ENCODE peak calls at places on chromosomes 13 and 19, in six cellular contexts. Q, B, M, W, D and Z are unnamed samples.
A peak's percentile ranks its signal among the peaks of the same experiment; 100 is the strongest.

GRCh38 chr19:42129399-42130253 is 2.6 kb downstream of the POU2F2 start:
- DNase-seq in B (no peak), W (no peak), D (peak; percentile 81), M (no peak), Q (no peak), Z (peak; percentile 99)

GRCh38 chr13:101465877-101466276 is 13.4 kb downstream of the ITGBL1 start:
- DNase-seq in Q (no peak), B (no peak), W (no peak), M (no peak), D (peak; percentile 77), Z (no peak)

GRCh38 chr19:36963262-36963661 is 47.1 kb downstream of the ZNF568 start:
- DNase-seq in Q (no peak), W (no peak), M (no peak), B (no peak), D (no peak), Z (no peak)

GRCh38 chr13:21675095-21676007 is 4.5 kb downstream of the FGF9 start:
- DNase-seq in B (no peak), M (no peak), D (peak; percentile 25), Q (peak; percentile 23), W (peak; percentile 56), Z (peak; percentile 53)

GRCh38 chr19:38425810-38426466 is at the start of gene RASGRP4:
- DNase-seq in M (peak; percentile 81), Q (no peak), W (no peak), B (no peak), D (no peak), Z (no peak)

GRCh38 chr13:44918323-44919102 is 70.8 kb downstream of the NUFIP1 start:
- DNase-seq in D (peak; percentile 98), B (peak; percentile 86), Q (no peak), W (peak; percentile 94), M (peak; percentile 87), Z (peak; percentile 92)

GRCh38 chr13:110015253-110015652 is 228.9 kb upstream of the IRS2 start:
- DNase-seq in M (no peak), W (no peak), B (no peak), Q (no peak), D (peak; percentile 17), Z (no peak)

GRCh38 chr13:35693142-35693784 is 216.8 kb upstream of the MAB21L1 start:
- DNase-seq in Q (no peak), M (no peak), W (no peak), D (no peak), B (no peak), Z (no peak)

GRCh38 chr13:110652755-110653154 is 37.4 kb downstream of the NAXD start:
- DNase-seq in B (no peak), Q (no peak), D (no peak), M (no peak), W (no peak), Z (no peak)

GRCh38 chr13:58949646-58950045 is 1214.1 kb downstream of the DIAPH3 start:
- DNase-seq in W (peak; percentile 3), Q (no peak), M (peak; percentile 1), D (no peak), B (no peak), Z (no peak)

GRCh38 chr19:2478756-2479555 is 3.0 kb downstream of the GADD45B start:
- DNase-seq in W (peak; percentile 47), M (no peak), D (peak; percentile 94), B (no peak), Q (no peak), Z (peak; percentile 62)

GRCh38 chr19:4277051-4277700 is 1.9 kb upstream of the SHD start:
- DNase-seq in Q (no peak), B (no peak), W (no peak), M (no peak), D (no peak), Z (peak; percentile 36)

GRCh38 chr19:41997851-41998229 is 3.8 kb upstream of the ATP1A3 start:
- DNase-seq in B (no peak), W (no peak), D (no peak), Q (no peak), M (no peak), Z (no peak)

GRCh38 chr19:58022283-58022660 is 11.6 kb upstream of the ZSCAN1 start:
- DNase-seq in W (no peak), M (no peak), D (no peak), Q (no peak), B (no peak), Z (no peak)

GRCh38 chr19:58024661-58025060 is 9.2 kb upstream of the ZSCAN1 start:
- DNase-seq in W (no peak), M (no peak), B (no peak), Q (no peak), D (no peak), Z (no peak)

GRCh38 chr19:58021541-58022282 is 12.1 kb upstream of the ZSCAN1 start:
- DNase-seq in W (peak; percentile 69), D (peak; percentile 73), Q (peak; percentile 33), B (no peak), M (peak; percentile 37), Z (peak; percentile 48)

GRCh38 chr19:58020129-58020528 is 13.7 kb upstream of the ZSCAN1 start:
- DNase-seq in B (no peak), D (no peak), Q (no peak), W (no peak), M (no peak), Z (no peak)

DNA sequence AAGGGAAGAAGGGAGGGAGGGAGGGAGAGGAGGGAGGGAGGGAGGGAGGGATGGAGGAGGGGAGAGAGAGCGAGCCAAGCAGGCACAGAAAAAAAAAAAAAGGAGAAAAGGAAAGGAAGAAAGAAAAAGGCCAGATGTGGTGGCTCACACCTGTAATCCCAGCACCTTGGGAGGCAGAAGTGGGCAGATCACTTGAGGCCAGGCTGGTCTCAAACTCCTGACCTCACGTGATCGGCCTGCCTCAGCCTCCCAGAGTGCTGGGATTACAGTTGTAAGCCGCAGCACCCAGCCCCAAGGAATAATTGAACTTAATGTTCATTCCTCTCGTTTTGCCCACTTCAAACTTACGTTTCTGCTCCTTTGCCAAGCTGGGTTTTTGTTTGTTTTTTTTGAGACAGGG is 12.8 kb upstream of the ZSCAN1 start:
- DNase-seq in D (no peak), M (no peak), B (no peak), W (no peak), Q (no peak), Z (no peak)
- H3K9me3 ChIP-seq in D (no peaks in the 10 kb centered on the region), M (no peaks in the 10 kb centered on the region), B (peaks cover 10% of the 10 kb centered on the region), W (no peaks in the 10 kb centered on the region), Q (peaks cover 31% of the 10 kb centered on the region), Z (peaks cover 42% of the 10 kb centered on the region)

DNA sequence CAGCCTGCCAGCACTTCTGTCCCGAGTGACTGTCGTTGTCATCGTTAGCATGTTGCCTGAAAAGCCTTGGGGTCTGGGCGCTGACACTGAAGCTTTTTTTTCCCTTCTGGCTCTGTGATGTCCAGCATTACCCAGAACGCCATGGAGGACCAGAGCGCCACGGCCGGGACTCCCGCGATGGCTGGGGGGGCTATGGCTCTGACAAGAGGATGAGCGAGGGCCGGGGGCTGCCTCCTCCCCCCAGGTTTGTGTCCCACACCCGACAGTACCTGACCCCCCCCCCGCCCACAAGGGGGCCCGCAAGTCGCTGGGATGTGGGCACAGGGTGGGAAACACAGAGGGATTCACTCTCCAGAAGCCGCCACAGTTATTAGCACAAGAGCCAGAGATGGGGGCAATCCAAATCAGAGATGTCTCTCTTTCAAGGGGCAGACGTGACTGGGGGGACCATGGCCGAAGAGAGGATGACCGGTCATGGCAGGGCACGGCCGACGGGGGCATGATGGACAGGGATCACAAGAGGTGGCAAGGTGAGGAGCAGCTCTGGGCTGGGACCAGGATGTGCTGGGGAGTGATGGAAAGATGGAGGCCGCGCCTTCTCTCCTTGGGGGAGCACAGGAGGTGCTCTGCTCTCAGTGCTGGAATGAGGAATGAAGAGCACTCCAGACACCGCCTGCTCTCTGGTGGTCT is 13.2 kb downstream of the MICOS13 start:
- DNase-seq in M (no peak), B (no peak), Q (no peak), W (no peak), D (no peak), Z (no peak)
- H3K9ac ChIP-seq in M (peak overlapping the region; percentile 18), B (no peak overlapping the region), Q (no peak overlapping the region), W (no peak overlapping the region), D (no peak overlapping the region), Z (no peak overlapping the region)

GRCh38 chr19:9159891-9160290 is 18.9 kb upstream of the OR7D2 start:
- DNase-seq in D (no peak), Q (no peak), M (no peak), B (no peak), W (no peak), Z (no peak)

GRCh38 chr19:9155591-9155990 is 15.4 kb downstream of the ZNF317 start:
- DNase-seq in Q (no peak), M (no peak), D (no peak), W (no peak), B (no peak), Z (no peak)

GRCh38 chr19:9156304-9156703 is 16.1 kb downstream of the ZNF317 start:
- DNase-seq in W (no peak), M (no peak), D (no peak), Q (no peak), B (no peak), Z (no peak)

GRCh38 chr19:9165256-9165655 is 13.5 kb upstream of the OR7D2 start:
- DNase-seq in Q (no peak), M (no peak), D (peak; percentile 10), B (no peak), W (no peak), Z (no peak)

GRCh38 chr19:9161427-9161826 is 17.4 kb upstream of the OR7D2 start:
- DNase-seq in B (no peak), Q (no peak), D (no peak), W (no peak), M (no peak), Z (no peak)
- H3K9me3 ChIP-seq in B (peaks cover 33% of the 10 kb centered on the region), Q (peaks cover 69% of the 10 kb centered on the region), D (no peaks in the 10 kb centered on the region), W (no peaks in the 10 kb centered on the region), M (peaks cover 25% of the 10 kb centered on the region), Z (no peaks in the 10 kb centered on the region)

DNA sequence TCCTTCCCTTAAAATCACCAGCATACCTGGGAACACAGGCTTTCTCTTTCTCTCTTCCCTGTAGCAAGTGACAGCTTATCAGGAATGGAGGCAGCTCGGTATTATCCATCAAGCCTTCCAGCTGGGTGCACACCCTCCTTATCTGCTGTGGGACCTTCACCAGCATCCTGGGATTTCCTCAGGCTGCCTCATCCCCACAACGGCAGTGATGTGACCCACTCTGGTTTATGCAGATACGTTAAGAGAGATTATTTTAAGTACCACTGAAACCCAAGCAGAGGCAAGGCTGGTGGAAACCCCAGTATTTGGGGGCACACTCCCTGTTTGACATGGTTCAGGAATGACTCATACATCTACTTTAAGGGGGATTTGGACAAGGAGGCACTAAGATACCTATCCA is 192.1 kb downstream of the TM9SF2 start:
- DNase-seq in M (peak; percentile 11), Q (no peak), D (no peak), W (no peak), B (no peak), Z (no peak)
- H3K9ac ChIP-seq in M (no peak overlapping the region), Q (no peak overlapping the region), D (no peak overlapping the region), W (no peak overlapping the region), B (no peak overlapping the region), Z (peak overlapping the region; percentile 6)